ENCODE peak calls at places on chromosomes 12 and 14, in six cellular contexts. One of them, this sample, is unnamed.

GRCh38 chr14:60275932-60276331 is 26.9 kb downstream of the PPM1A start:
- DNase-seq in cardiac muscle cell: peak; percentile 50
- DNase-seq in right lobe of liver: no peak
- DNase-seq in uterus: no peak
- DNase-seq in sigmoid colon: no peak
- DNase-seq in tibial artery: no peak
- DNase-seq in this sample: no peak

GRCh38 chr12:4177257-4177656 is 96.3 kb upstream of the CCND2 start:
- DNase-seq in sigmoid colon: no peak
- DNase-seq in cardiac muscle cell: no peak
- DNase-seq in tibial artery: no peak
- DNase-seq in uterus: no peak
- DNase-seq in right lobe of liver: no peak
- DNase-seq in this sample: no peak

GRCh38 chr12:110741371-110741770 is 1.3 kb downstream of the PPP1CC start:
- DNase-seq in right lobe of liver: no peak
- DNase-seq in uterus: no peak
- DNase-seq in cardiac muscle cell: peak; percentile 23
- DNase-seq in sigmoid colon: no peak
- DNase-seq in tibial artery: no peak
- DNase-seq in this sample: no peak

GRCh38 chr14:104512771-104513640 is 66.6 kb upstream of the C14orf180 start:
- DNase-seq in sigmoid colon: no peak
- DNase-seq in right lobe of liver: no peak
- DNase-seq in cardiac muscle cell: no peak
- DNase-seq in uterus: no peak
- DNase-seq in tibial artery: no peak
- DNase-seq in this sample: no peak

GRCh38 chr14:97387252-97387882 is 590.2 kb downstream of the VRK1 start:
- DNase-seq in right lobe of liver: no peak
- DNase-seq in cardiac muscle cell: no peak
- DNase-seq in tibial artery: no peak
- DNase-seq in uterus: no peak
- DNase-seq in sigmoid colon: no peak
- DNase-seq in this sample: no peak

GRCh38 chr14:77086017-77086727 is 11.9 kb upstream of the CIPC start:
- DNase-seq in cardiac muscle cell: peak; percentile 66
- DNase-seq in uterus: no peak
- DNase-seq in sigmoid colon: no peak
- DNase-seq in tibial artery: no peak
- DNase-seq in right lobe of liver: no peak
- DNase-seq in this sample: no peak

GRCh38 chr14:74612346-74613021 is 447 bp upstream of the LTBP2 start:
- DNase-seq in uterus: peak; percentile 83
- DNase-seq in tibial artery: peak; percentile 89
- DNase-seq in cardiac muscle cell: peak; percentile 85
- DNase-seq in sigmoid colon: peak; percentile 86
- DNase-seq in right lobe of liver: peak; percentile 81
- DNase-seq in this sample: peak; percentile 84

GRCh38 chr12:66620026-66620425 is 58.9 kb downstream of the GRIP1 start:
- DNase-seq in right lobe of liver: no peak
- DNase-seq in uterus: no peak
- DNase-seq in sigmoid colon: no peak
- DNase-seq in cardiac muscle cell: no peak
- DNase-seq in tibial artery: no peak
- DNase-seq in this sample: no peak

GRCh38 chr12:77847665-77848431 is 17.2 kb downstream of the NAV3 start:
- DNase-seq in sigmoid colon: no peak
- DNase-seq in right lobe of liver: no peak
- DNase-seq in uterus: no peak
- DNase-seq in cardiac muscle cell: peak; percentile 77
- DNase-seq in tibial artery: no peak
- DNase-seq in this sample: no peak

GRCh38 chr14:35879654-35880249 is 53.6 kb downstream of the BRMS1L start:
- DNase-seq in tibial artery: no peak
- DNase-seq in cardiac muscle cell: peak; percentile 34
- DNase-seq in right lobe of liver: no peak
- DNase-seq in uterus: no peak
- DNase-seq in sigmoid colon: no peak
- DNase-seq in this sample: no peak

GRCh38 chr12:53179694-53180269 is 740 bp upstream of the ZNF740 start:
- DNase-seq in uterus: no peak
- DNase-seq in sigmoid colon: no peak
- DNase-seq in cardiac muscle cell: no peak
- DNase-seq in tibial artery: no peak
- DNase-seq in right lobe of liver: no peak
- DNase-seq in this sample: no peak

GRCh38 chr12:27343255-27344000 is 10.8 kb downstream of the BMAL2 start:
- DNase-seq in right lobe of liver: no peak
- DNase-seq in cardiac muscle cell: peak; percentile 83
- DNase-seq in tibial artery: no peak
- DNase-seq in sigmoid colon: no peak
- DNase-seq in uterus: no peak
- DNase-seq in this sample: no peak

GRCh38 chr14:96195441-96196081 is 9.1 kb upstream of the BDKRB2 start:
- DNase-seq in cardiac muscle cell: no peak
- DNase-seq in sigmoid colon: no peak
- DNase-seq in uterus: no peak
- DNase-seq in right lobe of liver: peak; percentile 55
- DNase-seq in tibial artery: no peak
- DNase-seq in this sample: no peak

GRCh38 chr12:2613674-2614073 is 181.1 kb upstream of the FKBP4 start:
- DNase-seq in right lobe of liver: no peak
- DNase-seq in cardiac muscle cell: peak; percentile 93
- DNase-seq in uterus: peak; percentile 35
- DNase-seq in tibial artery: peak; percentile 85
- DNase-seq in sigmoid colon: peak; percentile 71
- DNase-seq in this sample: no peak

GRCh38 chr12:105330938-105331804 is 680 bp downstream of the C12orf75 start:
- DNase-seq in right lobe of liver: peak; percentile 47
- DNase-seq in cardiac muscle cell: no peak
- DNase-seq in sigmoid colon: no peak
- DNase-seq in tibial artery: no peak
- DNase-seq in uterus: peak; percentile 27
- DNase-seq in this sample: peak; percentile 4

GRCh38 chr12:76030378-76031080 is 1.0 kb downstream of the PHLDA1 start:
- DNase-seq in sigmoid colon: peak; percentile 77
- DNase-seq in uterus: peak; percentile 34
- DNase-seq in tibial artery: peak; percentile 72
- DNase-seq in right lobe of liver: peak; percentile 39
- DNase-seq in cardiac muscle cell: peak; percentile 68
- DNase-seq in this sample: peak; percentile 59

GRCh38 chr14:22462923-22463322 is 126.1 kb downstream of the DAD1 start:
- DNase-seq in tibial artery: no peak
- DNase-seq in right lobe of liver: no peak
- DNase-seq in cardiac muscle cell: no peak
- DNase-seq in uterus: no peak
- DNase-seq in sigmoid colon: no peak
- DNase-seq in this sample: no peak

GRCh38 chr14:22465201-22465835 is 123.7 kb downstream of the DAD1 start:
- DNase-seq in sigmoid colon: no peak
- DNase-seq in tibial artery: no peak
- DNase-seq in cardiac muscle cell: no peak
- DNase-seq in right lobe of liver: no peak
- DNase-seq in uterus: no peak
- DNase-seq in this sample: no peak

GRCh38 chr14:22466520-22466919 is 122.5 kb downstream of the DAD1 start:
- DNase-seq in uterus: no peak
- DNase-seq in sigmoid colon: no peak
- DNase-seq in tibial artery: no peak
- DNase-seq in right lobe of liver: no peak
- DNase-seq in cardiac muscle cell: no peak
- DNase-seq in this sample: no peak

GRCh38 chr14:22464422-22465142 is 124.4 kb downstream of the DAD1 start:
- DNase-seq in cardiac muscle cell: no peak
- DNase-seq in uterus: no peak
- DNase-seq in sigmoid colon: no peak
- DNase-seq in tibial artery: no peak
- DNase-seq in right lobe of liver: no peak
- DNase-seq in this sample: no peak

DNA sequence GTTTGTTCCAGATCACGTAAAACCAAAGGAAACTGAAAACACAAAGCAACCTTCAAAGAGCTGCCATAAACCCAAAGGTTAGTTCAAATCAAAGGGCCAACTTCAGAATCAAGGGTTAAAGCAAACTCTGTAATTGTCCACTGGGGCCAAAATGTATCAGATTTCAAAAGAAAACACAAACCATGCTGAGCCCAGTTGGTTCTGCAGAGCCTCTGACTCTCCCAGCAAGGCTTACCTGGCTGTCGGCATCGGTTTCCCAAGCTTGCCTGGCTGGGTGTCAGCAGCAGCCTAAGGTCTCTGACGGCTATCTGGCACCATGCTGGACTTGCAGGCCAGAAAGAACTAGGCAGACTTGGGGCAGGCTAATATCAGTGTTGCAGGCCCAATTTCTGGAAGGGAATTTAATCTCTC is 125.3 kb downstream of the DAD1 start:
- DNase-seq in right lobe of liver: no peak
- DNase-seq in sigmoid colon: no peak
- DNase-seq in uterus: no peak
- DNase-seq in tibial artery: no peak
- DNase-seq in cardiac muscle cell: no peak
- DNase-seq in this sample: no peak
- H3K9me3 ChIP-seq in right lobe of liver: no peaks in the 10 kb centered on the region
- H3K9me3 ChIP-seq in sigmoid colon: no peaks in the 10 kb centered on the region
- H3K9me3 ChIP-seq in uterus: no peaks in the 10 kb centered on the region
- H3K9me3 ChIP-seq in tibial artery: no peaks in the 10 kb centered on the region
- H3K9me3 ChIP-seq in cardiac muscle cell: no peaks in the 10 kb centered on the region
- H3K9me3 ChIP-seq in this sample: no peaks in the 10 kb centered on the region

GRCh38 chr12:47877081-47877480 is 27.7 kb downstream of the VDR start:
- DNase-seq in sigmoid colon: no peak
- DNase-seq in cardiac muscle cell: no peak
- DNase-seq in right lobe of liver: no peak
- DNase-seq in tibial artery: no peak
- DNase-seq in uterus: no peak
- DNase-seq in this sample: no peak

GRCh38 chr12:47878293-47878917 is 26.4 kb downstream of the VDR start:
- DNase-seq in sigmoid colon: no peak
- DNase-seq in cardiac muscle cell: no peak
- DNase-seq in right lobe of liver: no peak
- DNase-seq in uterus: no peak
- DNase-seq in tibial artery: peak; percentile 7
- DNase-seq in this sample: no peak

GRCh38 chr12:47876404-47876960 is 28.3 kb downstream of the VDR start:
- DNase-seq in uterus: no peak
- DNase-seq in tibial artery: peak; percentile 38
- DNase-seq in right lobe of liver: no peak
- DNase-seq in sigmoid colon: no peak
- DNase-seq in cardiac muscle cell: no peak
- DNase-seq in this sample: no peak

GRCh38 chr12:47874316-47874715 is 30.5 kb downstream of the VDR start:
- DNase-seq in tibial artery: peak; percentile 10
- DNase-seq in right lobe of liver: no peak
- DNase-seq in uterus: no peak
- DNase-seq in sigmoid colon: no peak
- DNase-seq in cardiac muscle cell: no peak
- DNase-seq in this sample: no peak

DNA sequence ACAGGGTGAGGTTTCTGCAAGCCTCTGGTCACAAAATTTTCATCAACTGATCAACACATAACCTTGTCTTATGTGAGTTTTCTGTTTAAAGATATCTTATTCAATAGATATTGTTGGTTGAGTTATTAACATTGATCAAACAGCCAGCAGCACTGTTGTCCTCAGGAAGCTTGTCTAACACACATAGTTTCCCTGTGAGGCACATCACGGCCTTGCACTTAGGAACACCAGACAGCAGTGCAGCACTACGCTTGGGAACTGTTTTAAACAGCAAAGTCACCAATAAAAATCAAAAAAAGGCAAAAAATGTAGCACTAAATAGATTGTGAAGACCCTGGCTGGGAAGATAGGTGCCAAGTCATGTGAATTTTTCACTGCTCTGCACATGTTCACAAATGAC is 29.1 kb downstream of the VDR start:
- DNase-seq in tibial artery: peak; percentile 13
- DNase-seq in right lobe of liver: no peak
- DNase-seq in cardiac muscle cell: no peak
- DNase-seq in sigmoid colon: no peak
- DNase-seq in uterus: no peak
- DNase-seq in this sample: no peak
- TF ChIP-seq CTCF in tibial artery: no peak
- TF ChIP-seq CTCF in right lobe of liver: no peak
- TF ChIP-seq CTCF in cardiac muscle cell: no peak
- TF ChIP-seq CTCF in sigmoid colon: no peak
- TF ChIP-seq CTCF in uterus: no peak
- TF ChIP-seq CTCF in this sample: no peak

DNA sequence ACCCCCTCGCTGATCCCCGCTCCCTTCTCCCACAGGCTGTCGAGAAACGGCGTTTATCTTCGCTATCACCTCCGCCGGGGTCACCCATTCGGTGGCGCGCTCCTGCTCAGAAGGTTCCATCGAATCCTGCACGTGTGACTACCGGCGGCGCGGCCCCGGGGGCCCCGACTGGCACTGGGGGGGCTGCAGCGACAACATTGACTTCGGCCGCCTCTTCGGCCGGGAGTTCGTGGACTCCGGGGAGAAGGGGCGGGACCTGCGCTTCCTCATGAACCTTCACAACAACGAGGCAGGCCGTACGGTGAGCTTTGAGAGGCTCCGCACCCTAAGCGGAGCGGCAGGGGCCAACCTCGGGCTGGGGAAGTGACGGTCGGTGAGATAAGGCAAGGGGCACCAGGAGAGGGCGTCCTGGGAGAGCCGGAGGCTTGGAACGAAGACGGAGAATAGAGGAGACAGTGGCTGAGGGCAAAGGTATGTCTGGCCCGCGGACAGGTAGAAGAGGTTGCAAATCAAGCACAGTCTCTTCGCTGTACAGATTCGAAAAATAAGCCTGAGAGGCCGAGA is 2.3 kb downstream of the WNT1 start:
- DNase-seq in right lobe of liver: peak; percentile 28
- DNase-seq in uterus: no peak
- DNase-seq in tibial artery: no peak
- DNase-seq in sigmoid colon: no peak
- DNase-seq in cardiac muscle cell: no peak
- DNase-seq in this sample: no peak
- H3K27me3 ChIP-seq in right lobe of liver: peaks cover 8% of the 10 kb centered on the region
- H3K27me3 ChIP-seq in uterus: peaks cover 50% of the 10 kb centered on the region
- H3K27me3 ChIP-seq in tibial artery: peaks cover 80% of the 10 kb centered on the region
- H3K27me3 ChIP-seq in sigmoid colon: peaks cover 74% of the 10 kb centered on the region
- H3K27me3 ChIP-seq in cardiac muscle cell: peaks cover 96% of the 10 kb centered on the region
- H3K27me3 ChIP-seq in this sample: peaks cover 23% of the 10 kb centered on the region

GRCh38 chr14:105890474-105891220 is 364.3 kb downstream of the TMEM121 start:
- DNase-seq in uterus: peak; percentile 4
- DNase-seq in sigmoid colon: peak; percentile 29
- DNase-seq in right lobe of liver: peak; percentile 11
- DNase-seq in cardiac muscle cell: no peak
- DNase-seq in tibial artery: peak; percentile 59
- DNase-seq in this sample: no peak

GRCh38 chr14:105888784-105889665 is 362.6 kb downstream of the TMEM121 start:
- DNase-seq in tibial artery: peak; percentile 49
- DNase-seq in right lobe of liver: peak; percentile 6
- DNase-seq in cardiac muscle cell: no peak
- DNase-seq in uterus: peak; percentile 5
- DNase-seq in sigmoid colon: peak; percentile 47
- DNase-seq in this sample: no peak

GRCh38 chr14:105888151-105888550 is 361.8 kb downstream of the TMEM121 start:
- DNase-seq in cardiac muscle cell: no peak
- DNase-seq in sigmoid colon: no peak
- DNase-seq in right lobe of liver: no peak
- DNase-seq in uterus: no peak
- DNase-seq in tibial artery: peak; percentile 34
- DNase-seq in this sample: no peak

GRCh38 chr14:105891221-105891602 is 364.8 kb downstream of the TMEM121 start:
- DNase-seq in sigmoid colon: peak; percentile 56
- DNase-seq in uterus: peak; percentile 9
- DNase-seq in cardiac muscle cell: no peak
- DNase-seq in right lobe of liver: no peak
- DNase-seq in tibial artery: peak; percentile 60
- DNase-seq in this sample: no peak

GRCh38 chr14:105889666-105890473 is 363.5 kb downstream of the TMEM121 start:
- DNase-seq in sigmoid colon: peak; percentile 48
- DNase-seq in cardiac muscle cell: no peak
- DNase-seq in tibial artery: peak; percentile 27
- DNase-seq in right lobe of liver: peak; percentile 13
- DNase-seq in uterus: peak; percentile 8
- DNase-seq in this sample: no peak
- H3K9me3 ChIP-seq in sigmoid colon: no peaks in the 10 kb centered on the region
- H3K9me3 ChIP-seq in cardiac muscle cell: no peaks in the 10 kb centered on the region
- H3K9me3 ChIP-seq in tibial artery: no peaks in the 10 kb centered on the region
- H3K9me3 ChIP-seq in right lobe of liver: no peaks in the 10 kb centered on the region
- H3K9me3 ChIP-seq in uterus: no peaks in the 10 kb centered on the region
- H3K9me3 ChIP-seq in this sample: no peaks in the 10 kb centered on the region

This sample was measured in CD4-positive, alpha-beta T cell.